ENCODE peak calls at places on chromosomes 12 and 14, in nine cellular contexts. One of them, this sample, is unnamed.

GRCh38 chr12:5872745-5873144 is 72.3 kb downstream of the ANO2 start:
- DNase-seq in substantia nigra: no peak
- DNase-seq in mesothelial cell of epicardium: no peak
- DNase-seq in NCI-H774: no peak
- DNase-seq in NCI-H1048: no peak
- DNase-seq in T follicular helper cell: no peak
- DNase-seq in HT1080: no peak
- DNase-seq in pulmonary artery endothelial cell: no peak
- DNase-seq in activated CD8-positive, alpha-beta T cell treated with anti-CD3 and anti-CD28 coated beads, Interleukin-2, amount 10 ng/mL, durations not matched to agents 7 days and 5 days: no peak
- DNase-seq in this sample: no peak

GRCh38 chr12:69157023-69157655 is 82.2 kb upstream of the CPSF6 start:
- DNase-seq in T follicular helper cell: peak; percentile 82
- DNase-seq in mesothelial cell of epicardium: peak; percentile 90
- DNase-seq in NCI-H774: peak; percentile 79
- DNase-seq in HT1080: peak; percentile 81
- DNase-seq in pulmonary artery endothelial cell: peak; percentile 19
- DNase-seq in substantia nigra: peak; percentile 82
- DNase-seq in NCI-H1048: peak; percentile 55
- DNase-seq in activated CD8-positive, alpha-beta T cell treated with anti-CD3 and anti-CD28 coated beads, Interleukin-2, amount 10 ng/mL, durations not matched to agents 7 days and 5 days: peak; percentile 95
- DNase-seq in this sample: peak; percentile 84

GRCh38 chr14:91041450-91041849 is 19.0 kb downstream of the RPS6KA5 start:
- DNase-seq in T follicular helper cell: no peak
- DNase-seq in pulmonary artery endothelial cell: no peak
- DNase-seq in NCI-H1048: no peak
- DNase-seq in HT1080: no peak
- DNase-seq in activated CD8-positive, alpha-beta T cell treated with anti-CD3 and anti-CD28 coated beads, Interleukin-2, amount 10 ng/mL, durations not matched to agents 7 days and 5 days: peak; percentile 13
- DNase-seq in NCI-H774: peak; percentile 73
- DNase-seq in substantia nigra: no peak
- DNase-seq in mesothelial cell of epicardium: no peak
- DNase-seq in this sample: no peak

GRCh38 chr14:100443643-100444042 is 120.5 kb downstream of the SLC25A47 start:
- DNase-seq in mesothelial cell of epicardium: no peak
- DNase-seq in HT1080: no peak
- DNase-seq in activated CD8-positive, alpha-beta T cell treated with anti-CD3 and anti-CD28 coated beads, Interleukin-2, amount 10 ng/mL, durations not matched to agents 7 days and 5 days: no peak
- DNase-seq in pulmonary artery endothelial cell: no peak
- DNase-seq in T follicular helper cell: no peak
- DNase-seq in substantia nigra: no peak
- DNase-seq in NCI-H774: no peak
- DNase-seq in NCI-H1048: no peak
- DNase-seq in this sample: no peak

GRCh38 chr12:90484130-90484529 is 470.8 kb downstream of the CCER1 start:
- DNase-seq in pulmonary artery endothelial cell: no peak
- DNase-seq in NCI-H774: no peak
- DNase-seq in mesothelial cell of epicardium: no peak
- DNase-seq in substantia nigra: no peak
- DNase-seq in NCI-H1048: no peak
- DNase-seq in T follicular helper cell: no peak
- DNase-seq in activated CD8-positive, alpha-beta T cell treated with anti-CD3 and anti-CD28 coated beads, Interleukin-2, amount 10 ng/mL, durations not matched to agents 7 days and 5 days: no peak
- DNase-seq in HT1080: no peak
- DNase-seq in this sample: no peak

GRCh38 chr12:6734506-6735082 is 10.7 kb downstream of the COPS7A start:
- DNase-seq in NCI-H774: no peak
- DNase-seq in mesothelial cell of epicardium: no peak
- DNase-seq in pulmonary artery endothelial cell: no peak
- DNase-seq in T follicular helper cell: no peak
- DNase-seq in activated CD8-positive, alpha-beta T cell treated with anti-CD3 and anti-CD28 coated beads, Interleukin-2, amount 10 ng/mL, durations not matched to agents 7 days and 5 days: no peak
- DNase-seq in substantia nigra: no peak
- DNase-seq in HT1080: no peak
- DNase-seq in NCI-H1048: no peak
- DNase-seq in this sample: no peak

GRCh38 chr12:122368361-122369073 is 54.0 kb downstream of the CLIP1 start:
- DNase-seq in activated CD8-positive, alpha-beta T cell treated with anti-CD3 and anti-CD28 coated beads, Interleukin-2, amount 10 ng/mL, durations not matched to agents 7 days and 5 days: no peak
- DNase-seq in NCI-H1048: no peak
- DNase-seq in NCI-H774: peak; percentile 25
- DNase-seq in pulmonary artery endothelial cell: no peak
- DNase-seq in T follicular helper cell: no peak
- DNase-seq in substantia nigra: no peak
- DNase-seq in mesothelial cell of epicardium: no peak
- DNase-seq in HT1080: peak; percentile 37
- DNase-seq in this sample: no peak

GRCh38 chr12:111467862-111468245 is 62.1 kb downstream of the SH2B3 start:
- DNase-seq in activated CD8-positive, alpha-beta T cell treated with anti-CD3 and anti-CD28 coated beads, Interleukin-2, amount 10 ng/mL, durations not matched to agents 7 days and 5 days: no peak
- DNase-seq in HT1080: no peak
- DNase-seq in pulmonary artery endothelial cell: no peak
- DNase-seq in NCI-H1048: no peak
- DNase-seq in mesothelial cell of epicardium: no peak
- DNase-seq in NCI-H774: no peak
- DNase-seq in substantia nigra: no peak
- DNase-seq in T follicular helper cell: no peak
- DNase-seq in this sample: no peak

GRCh38 chr14:56524971-56525677 is 54.5 kb upstream of the TMEM260 start:
- DNase-seq in NCI-H1048: no peak
- DNase-seq in pulmonary artery endothelial cell: no peak
- DNase-seq in activated CD8-positive, alpha-beta T cell treated with anti-CD3 and anti-CD28 coated beads, Interleukin-2, amount 10 ng/mL, durations not matched to agents 7 days and 5 days: no peak
- DNase-seq in mesothelial cell of epicardium: no peak
- DNase-seq in HT1080: no peak
- DNase-seq in NCI-H774: no peak
- DNase-seq in T follicular helper cell: no peak
- DNase-seq in substantia nigra: no peak
- DNase-seq in this sample: no peak

GRCh38 chr12:47885566-47885965 is 19.2 kb downstream of the VDR start:
- DNase-seq in pulmonary artery endothelial cell: no peak
- DNase-seq in mesothelial cell of epicardium: no peak
- DNase-seq in activated CD8-positive, alpha-beta T cell treated with anti-CD3 and anti-CD28 coated beads, Interleukin-2, amount 10 ng/mL, durations not matched to agents 7 days and 5 days: no peak
- DNase-seq in NCI-H1048: no peak
- DNase-seq in T follicular helper cell: no peak
- DNase-seq in NCI-H774: no peak
- DNase-seq in substantia nigra: no peak
- DNase-seq in HT1080: no peak
- DNase-seq in this sample: no peak

GRCh38 chr14:71703477-71703876 is 228.8 kb upstream of the RGS6 start:
- DNase-seq in T follicular helper cell: no peak
- DNase-seq in activated CD8-positive, alpha-beta T cell treated with anti-CD3 and anti-CD28 coated beads, Interleukin-2, amount 10 ng/mL, durations not matched to agents 7 days and 5 days: no peak
- DNase-seq in mesothelial cell of epicardium: no peak
- DNase-seq in pulmonary artery endothelial cell: no peak
- DNase-seq in HT1080: no peak
- DNase-seq in NCI-H774: no peak
- DNase-seq in substantia nigra: no peak
- DNase-seq in NCI-H1048: no peak
- DNase-seq in this sample: no peak

GRCh38 chr14:71492346-71492745 is 439.9 kb upstream of the RGS6 start:
- DNase-seq in HT1080: no peak
- DNase-seq in NCI-H1048: no peak
- DNase-seq in mesothelial cell of epicardium: no peak
- DNase-seq in NCI-H774: no peak
- DNase-seq in T follicular helper cell: no peak
- DNase-seq in activated CD8-positive, alpha-beta T cell treated with anti-CD3 and anti-CD28 coated beads, Interleukin-2, amount 10 ng/mL, durations not matched to agents 7 days and 5 days: no peak
- DNase-seq in pulmonary artery endothelial cell: no peak
- DNase-seq in substantia nigra: no peak
- DNase-seq in this sample: no peak

GRCh38 chr14:105249175-105250007 is 1.1 kb downstream of the BTBD6 start:
- DNase-seq in T follicular helper cell: no peak
- DNase-seq in HT1080: no peak
- DNase-seq in activated CD8-positive, alpha-beta T cell treated with anti-CD3 and anti-CD28 coated beads, Interleukin-2, amount 10 ng/mL, durations not matched to agents 7 days and 5 days: no peak
- DNase-seq in pulmonary artery endothelial cell: no peak
- DNase-seq in substantia nigra: no peak
- DNase-seq in mesothelial cell of epicardium: no peak
- DNase-seq in NCI-H774: no peak
- DNase-seq in NCI-H1048: no peak
- DNase-seq in this sample: no peak

GRCh38 chr14:68365228-68365627 is 427.6 kb downstream of the ZFP36L1 start:
- DNase-seq in NCI-H774: no peak
- DNase-seq in pulmonary artery endothelial cell: no peak
- DNase-seq in NCI-H1048: no peak
- DNase-seq in substantia nigra: no peak
- DNase-seq in HT1080: peak; percentile 65
- DNase-seq in mesothelial cell of epicardium: no peak
- DNase-seq in T follicular helper cell: no peak
- DNase-seq in activated CD8-positive, alpha-beta T cell treated with anti-CD3 and anti-CD28 coated beads, Interleukin-2, amount 10 ng/mL, durations not matched to agents 7 days and 5 days: no peak
- DNase-seq in this sample: no peak

GRCh38 chr14:103551338-103551762 is 11.1 kb downstream of the BAG5 start:
- DNase-seq in activated CD8-positive, alpha-beta T cell treated with anti-CD3 and anti-CD28 coated beads, Interleukin-2, amount 10 ng/mL, durations not matched to agents 7 days and 5 days: no peak
- DNase-seq in HT1080: no peak
- DNase-seq in substantia nigra: no peak
- DNase-seq in NCI-H1048: no peak
- DNase-seq in T follicular helper cell: no peak
- DNase-seq in pulmonary artery endothelial cell: no peak
- DNase-seq in mesothelial cell of epicardium: no peak
- DNase-seq in NCI-H774: no peak
- DNase-seq in this sample: no peak

GRCh38 chr14:70664698-70665447 is 23.2 kb downstream of the TTC9 start:
- DNase-seq in NCI-H1048: no peak
- DNase-seq in HT1080: no peak
- DNase-seq in mesothelial cell of epicardium: no peak
- DNase-seq in substantia nigra: no peak
- DNase-seq in pulmonary artery endothelial cell: no peak
- DNase-seq in activated CD8-positive, alpha-beta T cell treated with anti-CD3 and anti-CD28 coated beads, Interleukin-2, amount 10 ng/mL, durations not matched to agents 7 days and 5 days: no peak
- DNase-seq in NCI-H774: no peak
- DNase-seq in T follicular helper cell: no peak
- DNase-seq in this sample: no peak

GRCh38 chr12:124684971-124685688 is 117.7 kb upstream of the NCOR2 start:
- DNase-seq in HT1080: peak; percentile 55
- DNase-seq in substantia nigra: no peak
- DNase-seq in NCI-H1048: no peak
- DNase-seq in NCI-H774: no peak
- DNase-seq in pulmonary artery endothelial cell: no peak
- DNase-seq in T follicular helper cell: no peak
- DNase-seq in mesothelial cell of epicardium: no peak
- DNase-seq in activated CD8-positive, alpha-beta T cell treated with anti-CD3 and anti-CD28 coated beads, Interleukin-2, amount 10 ng/mL, durations not matched to agents 7 days and 5 days: no peak
- DNase-seq in this sample: no peak

GRCh38 chr14:100755649-100756048 is 29.0 kb downstream of the DLK1 start:
- DNase-seq in substantia nigra: no peak
- DNase-seq in NCI-H774: no peak
- DNase-seq in HT1080: peak; percentile 51
- DNase-seq in T follicular helper cell: no peak
- DNase-seq in activated CD8-positive, alpha-beta T cell treated with anti-CD3 and anti-CD28 coated beads, Interleukin-2, amount 10 ng/mL, durations not matched to agents 7 days and 5 days: no peak
- DNase-seq in mesothelial cell of epicardium: no peak
- DNase-seq in NCI-H1048: no peak
- DNase-seq in pulmonary artery endothelial cell: no peak
- DNase-seq in this sample: no peak

GRCh38 chr12:26678697-26679660 is 154.0 kb downstream of the ITPR2 start:
- DNase-seq in HT1080: peak; percentile 21
- DNase-seq in NCI-H774: no peak
- DNase-seq in pulmonary artery endothelial cell: no peak
- DNase-seq in substantia nigra: no peak
- DNase-seq in NCI-H1048: no peak
- DNase-seq in activated CD8-positive, alpha-beta T cell treated with anti-CD3 and anti-CD28 coated beads, Interleukin-2, amount 10 ng/mL, durations not matched to agents 7 days and 5 days: no peak
- DNase-seq in mesothelial cell of epicardium: no peak
- DNase-seq in T follicular helper cell: no peak
- DNase-seq in this sample: no peak

GRCh38 chr12:6570264-6570887 is 2.3 kb upstream of the NOP2 start:
- DNase-seq in substantia nigra: no peak
- DNase-seq in pulmonary artery endothelial cell: no peak
- DNase-seq in NCI-H1048: no peak
- DNase-seq in NCI-H774: peak; percentile 15
- DNase-seq in mesothelial cell of epicardium: no peak
- DNase-seq in T follicular helper cell: no peak
- DNase-seq in HT1080: peak; percentile 40
- DNase-seq in activated CD8-positive, alpha-beta T cell treated with anti-CD3 and anti-CD28 coated beads, Interleukin-2, amount 10 ng/mL, durations not matched to agents 7 days and 5 days: peak; percentile 67
- DNase-seq in this sample: peak; percentile 28

GRCh38 chr12:110582286-110583136 is 607 bp downstream of the PPTC7 start:
- DNase-seq in NCI-H1048: no peak
- DNase-seq in pulmonary artery endothelial cell: no peak
- DNase-seq in mesothelial cell of epicardium: peak; percentile 60
- DNase-seq in HT1080: peak; percentile 31
- DNase-seq in NCI-H774: peak; percentile 25
- DNase-seq in substantia nigra: peak; percentile 63
- DNase-seq in T follicular helper cell: peak; percentile 72
- DNase-seq in activated CD8-positive, alpha-beta T cell treated with anti-CD3 and anti-CD28 coated beads, Interleukin-2, amount 10 ng/mL, durations not matched to agents 7 days and 5 days: peak; percentile 69
- DNase-seq in this sample: peak; percentile 71

GRCh38 chr12:26124491-26125450 is at the start of gene BHLHE41:
- DNase-seq in activated CD8-positive, alpha-beta T cell treated with anti-CD3 and anti-CD28 coated beads, Interleukin-2, amount 10 ng/mL, durations not matched to agents 7 days and 5 days: no peak
- DNase-seq in NCI-H774: peak; percentile 81
- DNase-seq in HT1080: peak; percentile 11
- DNase-seq in NCI-H1048: no peak
- DNase-seq in T follicular helper cell: no peak
- DNase-seq in substantia nigra: peak; percentile 90
- DNase-seq in pulmonary artery endothelial cell: no peak
- DNase-seq in mesothelial cell of epicardium: peak; percentile 51
- DNase-seq in this sample: no peak

GRCh38 chr12:23098110-23099049 is 473.4 kb downstream of the ETNK1 start:
- DNase-seq in NCI-H1048: no peak
- DNase-seq in pulmonary artery endothelial cell: no peak
- DNase-seq in mesothelial cell of epicardium: no peak
- DNase-seq in NCI-H774: peak; percentile 95
- DNase-seq in substantia nigra: no peak
- DNase-seq in T follicular helper cell: no peak
- DNase-seq in HT1080: no peak
- DNase-seq in activated CD8-positive, alpha-beta T cell treated with anti-CD3 and anti-CD28 coated beads, Interleukin-2, amount 10 ng/mL, durations not matched to agents 7 days and 5 days: no peak
- DNase-seq in this sample: no peak

GRCh38 chr14:93655078-93655750 is 133.1 kb downstream of the PRIMA1 start:
- DNase-seq in pulmonary artery endothelial cell: peak; percentile 4
- DNase-seq in HT1080: peak; percentile 46
- DNase-seq in NCI-H1048: peak; percentile 36
- DNase-seq in activated CD8-positive, alpha-beta T cell treated with anti-CD3 and anti-CD28 coated beads, Interleukin-2, amount 10 ng/mL, durations not matched to agents 7 days and 5 days: peak; percentile 25
- DNase-seq in mesothelial cell of epicardium: no peak
- DNase-seq in NCI-H774: no peak
- DNase-seq in T follicular helper cell: no peak
- DNase-seq in substantia nigra: no peak
- DNase-seq in this sample: no peak

GRCh38 chr12:68359669-68360068 is 27.5 kb upstream of the MDM1 start:
- DNase-seq in pulmonary artery endothelial cell: no peak
- DNase-seq in T follicular helper cell: no peak
- DNase-seq in HT1080: no peak
- DNase-seq in NCI-H774: no peak
- DNase-seq in substantia nigra: no peak
- DNase-seq in mesothelial cell of epicardium: no peak
- DNase-seq in activated CD8-positive, alpha-beta T cell treated with anti-CD3 and anti-CD28 coated beads, Interleukin-2, amount 10 ng/mL, durations not matched to agents 7 days and 5 days: no peak
- DNase-seq in NCI-H1048: no peak
- DNase-seq in this sample: no peak

GRCh38 chr14:53668861-53669260 is 287.8 kb downstream of the BMP4 start:
- DNase-seq in NCI-H1048: no peak
- DNase-seq in substantia nigra: no peak
- DNase-seq in NCI-H774: no peak
- DNase-seq in mesothelial cell of epicardium: no peak
- DNase-seq in HT1080: no peak
- DNase-seq in T follicular helper cell: no peak
- DNase-seq in activated CD8-positive, alpha-beta T cell treated with anti-CD3 and anti-CD28 coated beads, Interleukin-2, amount 10 ng/mL, durations not matched to agents 7 days and 5 days: no peak
- DNase-seq in pulmonary artery endothelial cell: no peak
- DNase-seq in this sample: no peak

GRCh38 chr12:49923035-49923644 is 19.4 kb upstream of the FAIM2 start:
- DNase-seq in NCI-H774: no peak
- DNase-seq in T follicular helper cell: no peak
- DNase-seq in NCI-H1048: no peak
- DNase-seq in activated CD8-positive, alpha-beta T cell treated with anti-CD3 and anti-CD28 coated beads, Interleukin-2, amount 10 ng/mL, durations not matched to agents 7 days and 5 days: no peak
- DNase-seq in pulmonary artery endothelial cell: no peak
- DNase-seq in mesothelial cell of epicardium: no peak
- DNase-seq in HT1080: no peak
- DNase-seq in substantia nigra: no peak
- DNase-seq in this sample: no peak

GRCh38 chr14:50524071-50524470 is 8.3 kb downstream of the MAP4K5 start:
- DNase-seq in activated CD8-positive, alpha-beta T cell treated with anti-CD3 and anti-CD28 coated beads, Interleukin-2, amount 10 ng/mL, durations not matched to agents 7 days and 5 days: no peak
- DNase-seq in NCI-H774: no peak
- DNase-seq in T follicular helper cell: no peak
- DNase-seq in pulmonary artery endothelial cell: no peak
- DNase-seq in HT1080: no peak
- DNase-seq in substantia nigra: no peak
- DNase-seq in NCI-H1048: no peak
- DNase-seq in mesothelial cell of epicardium: no peak
- DNase-seq in this sample: no peak

GRCh38 chr14:74475678-74476077 is 17.4 kb downstream of the NPC2 start:
- DNase-seq in mesothelial cell of epicardium: no peak
- DNase-seq in HT1080: peak; percentile 70
- DNase-seq in NCI-H1048: no peak
- DNase-seq in pulmonary artery endothelial cell: no peak
- DNase-seq in T follicular helper cell: no peak
- DNase-seq in substantia nigra: no peak
- DNase-seq in NCI-H774: no peak
- DNase-seq in activated CD8-positive, alpha-beta T cell treated with anti-CD3 and anti-CD28 coated beads, Interleukin-2, amount 10 ng/mL, durations not matched to agents 7 days and 5 days: no peak
- DNase-seq in this sample: no peak

GRCh38 chr14:32724864-32725550 is 213.7 kb upstream of the NPAS3 start:
- DNase-seq in HT1080: peak; percentile 69
- DNase-seq in pulmonary artery endothelial cell: no peak
- DNase-seq in activated CD8-positive, alpha-beta T cell treated with anti-CD3 and anti-CD28 coated beads, Interleukin-2, amount 10 ng/mL, durations not matched to agents 7 days and 5 days: no peak
- DNase-seq in NCI-H774: no peak
- DNase-seq in NCI-H1048: no peak
- DNase-seq in substantia nigra: no peak
- DNase-seq in T follicular helper cell: no peak
- DNase-seq in mesothelial cell of epicardium: no peak
- DNase-seq in this sample: no peak

GRCh38 chr14:77245820-77246219 is 25.2 kb downstream of the NGB start:
- DNase-seq in T follicular helper cell: no peak
- DNase-seq in NCI-H774: no peak
- DNase-seq in mesothelial cell of epicardium: no peak
- DNase-seq in HT1080: no peak
- DNase-seq in pulmonary artery endothelial cell: no peak
- DNase-seq in substantia nigra: no peak
- DNase-seq in activated CD8-positive, alpha-beta T cell treated with anti-CD3 and anti-CD28 coated beads, Interleukin-2, amount 10 ng/mL, durations not matched to agents 7 days and 5 days: no peak
- DNase-seq in NCI-H1048: no peak
- DNase-seq in this sample: no peak